ENCODE peak calls at places on chromosomes 1 and 21, in six cellular contexts. F is coronary artery, J is tibial nerve, R is cardiac fibroblast, L is AG09309, V is sigmoid colon. U is an unnamed sample.
A peak's percentile ranks its signal among the peaks of the same experiment; 100 is the strongest.

GRCh38 chr1:107477233-107477632 is 336.4 kb downstream of the NTNG1 start:
- DNase-seq in F (no peak), J (no peak), R (no peak), L (no peak), V (no peak), U (no peak)

GRCh38 chr1:181583598-181583997 is 100.3 kb downstream of the CACNA1E start:
- DNase-seq in F (no peak), J (no peak), R (no peak), L (no peak), V (no peak), U (peak; percentile 48)

GRCh38 chr1:206004821-206005220 is 1.6 kb upstream of the RAB7B start:
- DNase-seq in F (no peak), J (no peak), R (no peak), L (no peak), V (no peak), U (no peak)

GRCh38 chr1:179229214-179230140 is at the start of gene ABL2:
- DNase-seq in F (peak; percentile 75), J (no peak), R (no peak), L (no peak), V (peak; percentile 69), U (no peak)

GRCh38 chr1:66576645-66577044 is 42.7 kb downstream of the SGIP1 start:
- DNase-seq in F (no peak), J (no peak), R (peak; percentile 45), L (no peak), V (no peak), U (no peak)

GRCh38 chr1:6523566-6523965 is 30.7 kb downstream of the NOL9 start:
- DNase-seq in F (no peak), J (no peak), R (peak; percentile 68), L (no peak), V (no peak), U (peak; percentile 37)

GRCh38 chr21:35303085-35303484 is 254.0 kb upstream of the RUNX1 start:
- DNase-seq in F (no peak), J (no peak), R (peak; percentile 94), L (peak; percentile 84), V (no peak), U (no peak)

GRCh38 chr1:76330993-76331603 is 256.6 kb downstream of the ST6GALNAC3 start:
- DNase-seq in F (no peak), J (no peak), R (peak; percentile 85), L (peak; percentile 42), V (no peak), U (peak; percentile 25)

GRCh38 chr1:113459279-113459678 is 69.0 kb downstream of the MAGI3 start:
- DNase-seq in F (no peak), J (no peak), R (peak; percentile 69), L (no peak), V (no peak), U (no peak)

GRCh38 chr1:65309317-65310077 is at the start of gene DNAJC6:
- DNase-seq in F (peak; percentile 76), J (no peak), R (peak; percentile 70), L (no peak), V (peak; percentile 65), U (peak; percentile 64)

GRCh38 chr1:65310078-65310587 is 790 bp downstream of the DNAJC6 start:
- DNase-seq in F (no peak), J (no peak), R (no peak), L (no peak), V (no peak), U (peak; percentile 27)

GRCh38 chr1:65308781-65309316 is 494 bp upstream of the DNAJC6 start:
- DNase-seq in F (no peak), J (no peak), R (no peak), L (no peak), V (no peak), U (no peak)
- H3K4me3 ChIP-seq in F (peak overlapping the region; percentile 64), J (peak overlapping the region; percentile 37), R (peak overlapping the region; percentile 9), L (peak overlapping the region; percentile 51), V (peak overlapping the region; percentile 42), U (peak overlapping the region; percentile 89)

GRCh38 chr21:43928230-43928607 is 63.2 kb downstream of the AGPAT3 start:
- DNase-seq in F (no peak), J (no peak), R (no peak), L (no peak), V (no peak), U (no peak)

GRCh38 chr21:43930074-43930847 is 65.2 kb downstream of the AGPAT3 start:
- DNase-seq in F (no peak), J (no peak), R (no peak), L (no peak), V (no peak), U (no peak)

GRCh38 chr21:43929217-43929971 is 64.4 kb downstream of the AGPAT3 start:
- DNase-seq in F (peak; percentile 62), J (no peak), R (no peak), L (no peak), V (no peak), U (no peak)

GRCh38 chr21:43927591-43928229 is 62.7 kb downstream of the AGPAT3 start:
- DNase-seq in F (no peak), J (no peak), R (no peak), L (no peak), V (no peak), U (no peak)

GRCh38 chr21:43928726-43929125 is 63.7 kb downstream of the AGPAT3 start:
- DNase-seq in F (no peak), J (no peak), R (no peak), L (no peak), V (no peak), U (no peak)
- H3K4me3 ChIP-seq in F (no peak overlapping the region), J (no peak overlapping the region), R (no peak overlapping the region), L (no peak overlapping the region), V (no peak overlapping the region), U (no peak overlapping the region)

GRCh38 chr1:198678901-198679329 is 40.1 kb downstream of the PTPRC start:
- DNase-seq in F (no peak), J (no peak), R (no peak), L (no peak), V (no peak), U (no peak)
- H3K4me3 ChIP-seq in F (no peak overlapping the region), J (no peak overlapping the region), R (no peak overlapping the region), L (no peak overlapping the region), V (no peak overlapping the region), U (no peak overlapping the region)

DNA sequence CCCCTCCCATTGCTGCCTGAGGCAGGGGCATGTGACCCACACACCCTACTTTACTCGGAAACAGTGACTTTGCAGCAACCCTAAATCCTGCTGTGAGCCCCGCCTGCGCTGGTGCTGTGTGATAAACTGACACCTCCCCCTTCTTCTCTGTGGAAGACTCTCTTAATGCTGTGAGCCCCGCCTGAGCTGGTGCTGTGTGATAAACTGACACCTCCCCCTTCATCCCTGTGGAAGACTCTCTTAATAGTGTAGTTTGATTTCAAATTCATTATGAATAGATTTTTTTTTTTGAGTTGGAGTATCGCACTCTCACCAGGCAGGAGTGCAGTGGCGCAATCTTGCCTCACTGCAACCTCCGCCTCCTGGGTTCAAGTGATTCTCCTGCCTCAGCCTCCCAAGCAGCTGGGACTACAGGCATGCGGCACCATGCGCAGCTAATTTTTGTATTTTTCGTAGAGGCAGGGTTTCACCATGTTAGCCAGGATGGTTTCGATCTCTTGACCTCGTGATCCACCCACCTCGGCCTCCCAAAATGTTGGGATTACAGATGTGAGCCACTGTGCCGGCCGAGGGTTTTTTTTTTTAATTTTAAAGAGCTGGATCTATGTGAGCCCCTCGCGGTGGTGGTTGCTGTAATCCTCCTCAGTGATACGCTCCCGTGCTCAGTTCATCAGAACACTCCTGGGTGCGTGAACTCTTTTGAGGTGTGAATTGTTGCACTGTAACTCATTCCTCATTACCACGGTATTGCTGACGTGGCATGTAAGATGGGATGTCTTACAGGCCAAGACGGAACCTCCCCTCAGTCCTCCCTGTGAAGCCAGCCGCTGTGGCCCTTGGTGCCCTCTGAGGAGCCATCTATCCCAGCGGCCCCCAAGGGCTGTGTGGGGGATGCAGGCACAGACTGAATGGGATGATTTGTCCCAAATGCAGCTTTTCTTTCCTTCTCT is 60.3 kb downstream of the GALNT2 start:
- DNase-seq in F (no peak), J (no peak), R (no peak), L (no peak), V (no peak), U (no peak)
- H3K4me3 ChIP-seq in F (no peak overlapping the region), J (no peak overlapping the region), R (no peak overlapping the region), L (no peak overlapping the region), V (no peak overlapping the region), U (no peak overlapping the region)

GRCh38 chr21:26843912-26844257 is 1.3 kb downstream of the ADAMTS1 start:
- DNase-seq in F (no peak), J (no peak), R (peak; percentile 67), L (no peak), V (no peak), U (no peak)

GRCh38 chr21:26844258-26845065 is 747 bp downstream of the ADAMTS1 start:
- DNase-seq in F (peak; percentile 82), J (peak; percentile 21), R (peak; percentile 54), L (no peak), V (peak; percentile 84), U (no peak)

GRCh38 chr21:26845066-26845749 is at the start of gene ADAMTS1:
- DNase-seq in F (peak; percentile 98), J (peak; percentile 91), R (peak; percentile 91), L (peak; percentile 80), V (peak; percentile 98), U (no peak)

GRCh38 chr21:26842300-26842699 is 2.9 kb downstream of the ADAMTS1 start:
- DNase-seq in F (no peak), J (no peak), R (peak; percentile 71), L (no peak), V (no peak), U (no peak)

GRCh38 chr21:26842976-26843911 is 2.0 kb downstream of the ADAMTS1 start:
- DNase-seq in F (peak; percentile 97), J (peak; percentile 93), R (peak; percentile 98), L (peak; percentile 86), V (peak; percentile 97), U (no peak)
- H3K4me3 ChIP-seq in F (peak overlapping the region; percentile 91), J (peak overlapping the region; percentile 59), R (peak overlapping the region; percentile 98), L (peak overlapping the region; percentile 93), V (peak overlapping the region; percentile 78), U (peak overlapping the region; percentile 49)

DNA sequence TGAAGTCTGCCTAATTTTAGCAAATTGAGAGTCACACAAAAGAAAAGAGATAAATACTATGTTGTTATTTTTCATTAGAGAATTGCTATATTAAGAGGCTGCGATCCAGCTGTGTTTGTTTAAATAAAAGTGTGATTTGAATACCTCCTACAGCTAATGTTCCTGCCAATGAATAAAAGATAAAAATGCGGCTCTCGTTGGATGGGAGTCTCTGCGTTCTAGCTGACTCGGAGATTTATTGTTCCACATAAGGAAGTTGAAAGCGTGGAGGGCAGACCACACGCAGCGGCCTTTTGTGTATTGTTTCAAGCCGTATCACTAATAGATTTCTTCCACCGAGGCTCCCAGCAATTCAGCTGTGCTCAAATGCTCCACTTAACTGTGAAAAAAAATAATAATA is 460.8 kb upstream of the NFIA start:
- DNase-seq in F (no peak), J (no peak), R (peak; percentile 32), L (no peak), V (no peak), U (no peak)
- H3K4me3 ChIP-seq in F (peak overlapping the region; percentile 30), J (no peak overlapping the region), R (no peak overlapping the region), L (no peak overlapping the region), V (no peak overlapping the region), U (no peak overlapping the region)